ENCODE peak calls at places on chromosomes 16 and 17, in four cellular contexts. W is neural crest cell; G is HEK293T; S is stimulated activated CD8-positive, alpha-beta memory T cell treated with anti-CD3 and anti-CD28 coated beads, Interleukin-4, amount 100 ng/mL, for 1 hour. K is an unnamed sample.

GRCh38 chr17:68461589-68461988 is 4.3 kb upstream of the WIPI1 start:
- DNase-seq in W (no peak), G (no peak), S (no peak), K (no peak)

GRCh38 chr16:54627616-54628015 is 303.0 kb upstream of the IRX5 start:
- DNase-seq in W (no peak), G (no peak), S (no peak), K (no peak)

GRCh38 chr17:50100921-50101345 is 5.8 kb downstream of the PDK2 start:
- DNase-seq in W (no peak), G (no peak), S (no peak), K (no peak)

GRCh38 chr17:2138768-2139167 is 83.9 kb downstream of the HIC1 start:
- DNase-seq in W (no peak), G (peak), S (no peak), K (no peak)

GRCh38 chr17:7842950-7843535 is 9.0 kb downstream of the KDM6B start:
- DNase-seq in W (no peak), G (no peak), S (no peak), K (peak)

GRCh38 chr17:80499961-80500665 is 23.7 kb upstream of the NPTX1 start:
- DNase-seq in W (no peak), G (no peak), S (no peak), K (no peak)

GRCh38 chr17:69067274-69068047 is 6.7 kb upstream of the ABCA9 start:
- DNase-seq in W (no peak), G (no peak), S (no peak), K (no peak)

GRCh38 chr17:17849863-17850373 is 13.1 kb upstream of the SREBF1 start:
- DNase-seq in W (peak), G (peak), S (peak), K (peak)

GRCh38 chr16:46862555-46863447 is 21.4 kb upstream of the GPT2 start:
- DNase-seq in W (no peak), G (no peak), S (no peak), K (no peak)

GRCh38 chr16:79316004-79316458 is 284.5 kb downstream of the MAF start:
- DNase-seq in W (no peak), G (no peak), S (no peak), K (no peak)

GRCh38 chr17:57210224-57210553 is 46.1 kb upstream of the MSI2 start:
- DNase-seq in W (no peak), G (no peak), S (no peak), K (no peak)

GRCh38 chr17:57552114-57552601 is 192.9 kb downstream of the CCDC182 start:
- DNase-seq in W (peak), G (peak), S (no peak), K (no peak)

GRCh38 chr16:3915438-3916250 is 35.1 kb upstream of the CREBBP start:
- DNase-seq in W (no peak), G (no peak), S (no peak), K (no peak)

GRCh38 chr16:84284168-84284722 is 10.4 kb upstream of the WFDC1 start:
- DNase-seq in W (peak), G (no peak), S (no peak), K (no peak)

GRCh38 chr16:75239463-75240122 is 11.8 kb downstream of the BCAR1 start:
- DNase-seq in W (no peak), G (no peak), S (no peak), K (no peak)

GRCh38 chr17:46929413-46929812 is 6.5 kb downstream of the GOSR2 start:
- DNase-seq in W (no peak), G (no peak), S (no peak), K (no peak)

K was measured in T-helper 22 cell.